ENCODE peak calls at places on chromosomes 7 and 10, in ten cellular contexts. One of them, this sample, is unnamed.

GRCh38 chr7:150408393-150409299 is 29.5 kb downstream of the ZNF775 start:
- DNase-seq in left lung: peak
- DNase-seq in CD4-positive, alpha-beta T cell: no peak
- DNase-seq in Calu3: no peak
- DNase-seq in WERI-Rb-1: no peak
- DNase-seq in mammary epithelial cell: no peak
- DNase-seq in GM12865: peak
- DNase-seq in PC-3: no peak
- DNase-seq in lower leg skin: no peak
- DNase-seq in glutamatergic neuron: no peak
- DNase-seq in this sample: no peak

GRCh38 chr10:44281089-44281613 is 103.7 kb downstream of the CXCL12 start:
- DNase-seq in lower leg skin: no peak
- DNase-seq in CD4-positive, alpha-beta T cell: no peak
- DNase-seq in left lung: peak
- DNase-seq in glutamatergic neuron: no peak
- DNase-seq in WERI-Rb-1: no peak
- DNase-seq in Calu3: no peak
- DNase-seq in GM12865: no peak
- DNase-seq in PC-3: no peak
- DNase-seq in mammary epithelial cell: no peak
- DNase-seq in this sample: no peak

GRCh38 chr10:90041585-90041984 is 340.2 kb downstream of the KIF20B start:
- DNase-seq in lower leg skin: no peak
- DNase-seq in GM12865: no peak
- DNase-seq in PC-3: no peak
- DNase-seq in left lung: no peak
- DNase-seq in CD4-positive, alpha-beta T cell: no peak
- DNase-seq in WERI-Rb-1: peak
- DNase-seq in Calu3: no peak
- DNase-seq in mammary epithelial cell: no peak
- DNase-seq in glutamatergic neuron: no peak
- DNase-seq in this sample: no peak

GRCh38 chr7:82388138-82388537 is 55.4 kb downstream of the CACNA2D1 start:
- DNase-seq in Calu3: no peak
- DNase-seq in left lung: no peak
- DNase-seq in WERI-Rb-1: no peak
- DNase-seq in PC-3: no peak
- DNase-seq in glutamatergic neuron: no peak
- DNase-seq in GM12865: no peak
- DNase-seq in CD4-positive, alpha-beta T cell: no peak
- DNase-seq in lower leg skin: no peak
- DNase-seq in mammary epithelial cell: no peak
- DNase-seq in this sample: no peak

GRCh38 chr10:104260775-104261115 is 6.1 kb downstream of the GSTO1 start:
- DNase-seq in left lung: no peak
- DNase-seq in Calu3: no peak
- DNase-seq in lower leg skin: no peak
- DNase-seq in glutamatergic neuron: no peak
- DNase-seq in PC-3: peak
- DNase-seq in mammary epithelial cell: peak
- DNase-seq in WERI-Rb-1: no peak
- DNase-seq in CD4-positive, alpha-beta T cell: no peak
- DNase-seq in GM12865: no peak
- DNase-seq in this sample: peak

GRCh38 chr7:91344248-91344647 is 80.0 kb downstream of the FZD1 start:
- DNase-seq in PC-3: no peak
- DNase-seq in Calu3: no peak
- DNase-seq in GM12865: no peak
- DNase-seq in CD4-positive, alpha-beta T cell: no peak
- DNase-seq in glutamatergic neuron: no peak
- DNase-seq in WERI-Rb-1: no peak
- DNase-seq in mammary epithelial cell: no peak
- DNase-seq in lower leg skin: no peak
- DNase-seq in left lung: no peak
- DNase-seq in this sample: no peak

GRCh38 chr10:3111626-3112220 is 44.4 kb downstream of the PFKP start:
- DNase-seq in PC-3: no peak
- DNase-seq in CD4-positive, alpha-beta T cell: no peak
- DNase-seq in lower leg skin: no peak
- DNase-seq in Calu3: no peak
- DNase-seq in GM12865: no peak
- DNase-seq in glutamatergic neuron: no peak
- DNase-seq in WERI-Rb-1: no peak
- DNase-seq in left lung: no peak
- DNase-seq in mammary epithelial cell: no peak
- DNase-seq in this sample: no peak

GRCh38 chr10:84497978-84498377 is 169.6 kb downstream of the CCSER2 start:
- DNase-seq in Calu3: no peak
- DNase-seq in CD4-positive, alpha-beta T cell: no peak
- DNase-seq in glutamatergic neuron: no peak
- DNase-seq in WERI-Rb-1: no peak
- DNase-seq in lower leg skin: no peak
- DNase-seq in left lung: no peak
- DNase-seq in mammary epithelial cell: no peak
- DNase-seq in GM12865: no peak
- DNase-seq in PC-3: peak
- DNase-seq in this sample: no peak

GRCh38 chr10:126476256-126476655 is 88.0 kb upstream of the ADAM12 start:
- DNase-seq in WERI-Rb-1: peak
- DNase-seq in PC-3: no peak
- DNase-seq in CD4-positive, alpha-beta T cell: no peak
- DNase-seq in GM12865: no peak
- DNase-seq in Calu3: no peak
- DNase-seq in glutamatergic neuron: peak
- DNase-seq in lower leg skin: no peak
- DNase-seq in mammary epithelial cell: no peak
- DNase-seq in left lung: no peak
- DNase-seq in this sample: no peak

GRCh38 chr7:23462846-23463245 is 7.4 kb downstream of the IGF2BP3 start:
- DNase-seq in GM12865: no peak
- DNase-seq in WERI-Rb-1: no peak
- DNase-seq in PC-3: peak
- DNase-seq in CD4-positive, alpha-beta T cell: no peak
- DNase-seq in lower leg skin: no peak
- DNase-seq in left lung: no peak
- DNase-seq in mammary epithelial cell: no peak
- DNase-seq in glutamatergic neuron: no peak
- DNase-seq in Calu3: peak
- DNase-seq in this sample: peak

GRCh38 chr10:1372212-1372611 is 316.0 kb downstream of the WDR37 start:
- DNase-seq in WERI-Rb-1: no peak
- DNase-seq in mammary epithelial cell: no peak
- DNase-seq in glutamatergic neuron: no peak
- DNase-seq in Calu3: no peak
- DNase-seq in PC-3: no peak
- DNase-seq in left lung: no peak
- DNase-seq in lower leg skin: no peak
- DNase-seq in CD4-positive, alpha-beta T cell: no peak
- DNase-seq in GM12865: no peak
- DNase-seq in this sample: no peak

GRCh38 chr7:158017226-158018060 is 570.2 kb downstream of the PTPRN2 start:
- DNase-seq in CD4-positive, alpha-beta T cell: no peak
- DNase-seq in WERI-Rb-1: no peak
- DNase-seq in PC-3: no peak
- DNase-seq in Calu3: no peak
- DNase-seq in lower leg skin: no peak
- DNase-seq in glutamatergic neuron: no peak
- DNase-seq in left lung: no peak
- DNase-seq in GM12865: no peak
- DNase-seq in mammary epithelial cell: no peak
- DNase-seq in this sample: no peak

GRCh38 chr10:73810735-73811465 is 498 bp downstream of the NDST2 start:
- DNase-seq in mammary epithelial cell: no peak
- DNase-seq in WERI-Rb-1: no peak
- DNase-seq in left lung: peak
- DNase-seq in glutamatergic neuron: peak
- DNase-seq in lower leg skin: no peak
- DNase-seq in PC-3: peak
- DNase-seq in CD4-positive, alpha-beta T cell: peak
- DNase-seq in GM12865: peak
- DNase-seq in Calu3: peak
- DNase-seq in this sample: no peak

GRCh38 chr7:150756858-150757257 is 19.6 kb downstream of the GIMAP5 start:
- DNase-seq in left lung: no peak
- DNase-seq in WERI-Rb-1: no peak
- DNase-seq in GM12865: peak
- DNase-seq in mammary epithelial cell: no peak
- DNase-seq in lower leg skin: no peak
- DNase-seq in Calu3: no peak
- DNase-seq in PC-3: peak
- DNase-seq in glutamatergic neuron: no peak
- DNase-seq in CD4-positive, alpha-beta T cell: no peak
- DNase-seq in this sample: peak

GRCh38 chr7:124251616-124252015 is 218.7 kb upstream of the TMEM229A start:
- DNase-seq in Calu3: no peak
- DNase-seq in PC-3: no peak
- DNase-seq in lower leg skin: no peak
- DNase-seq in WERI-Rb-1: no peak
- DNase-seq in left lung: no peak
- DNase-seq in CD4-positive, alpha-beta T cell: no peak
- DNase-seq in mammary epithelial cell: no peak
- DNase-seq in GM12865: no peak
- DNase-seq in glutamatergic neuron: no peak
- DNase-seq in this sample: no peak

GRCh38 chr7:126079151-126079550 is 1149.5 kb upstream of the POT1 start:
- DNase-seq in GM12865: no peak
- DNase-seq in mammary epithelial cell: no peak
- DNase-seq in left lung: no peak
- DNase-seq in glutamatergic neuron: no peak
- DNase-seq in lower leg skin: no peak
- DNase-seq in PC-3: no peak
- DNase-seq in CD4-positive, alpha-beta T cell: no peak
- DNase-seq in Calu3: no peak
- DNase-seq in WERI-Rb-1: peak
- DNase-seq in this sample: no peak

GRCh38 chr7:53094827-53095226 is 59.4 kb downstream of the POM121L12 start:
- DNase-seq in left lung: no peak
- DNase-seq in PC-3: no peak
- DNase-seq in lower leg skin: no peak
- DNase-seq in WERI-Rb-1: no peak
- DNase-seq in Calu3: no peak
- DNase-seq in glutamatergic neuron: no peak
- DNase-seq in mammary epithelial cell: no peak
- DNase-seq in GM12865: no peak
- DNase-seq in CD4-positive, alpha-beta T cell: no peak
- DNase-seq in this sample: no peak

GRCh38 chr7:132577206-132578049 is 1.2 kb upstream of the PLXNA4 start:
- DNase-seq in PC-3: peak
- DNase-seq in glutamatergic neuron: peak
- DNase-seq in mammary epithelial cell: peak
- DNase-seq in left lung: peak
- DNase-seq in CD4-positive, alpha-beta T cell: no peak
- DNase-seq in WERI-Rb-1: peak
- DNase-seq in lower leg skin: peak
- DNase-seq in GM12865: no peak
- DNase-seq in Calu3: peak
- DNase-seq in this sample: no peak

GRCh38 chr10:84543077-84543476 is 214.7 kb downstream of the CCSER2 start:
- DNase-seq in glutamatergic neuron: no peak
- DNase-seq in lower leg skin: no peak
- DNase-seq in left lung: no peak
- DNase-seq in mammary epithelial cell: no peak
- DNase-seq in Calu3: no peak
- DNase-seq in WERI-Rb-1: no peak
- DNase-seq in GM12865: no peak
- DNase-seq in CD4-positive, alpha-beta T cell: no peak
- DNase-seq in PC-3: no peak
- DNase-seq in this sample: no peak

GRCh38 chr7:34091330-34091917 is 186.1 kb downstream of the BMPER start:
- DNase-seq in CD4-positive, alpha-beta T cell: no peak
- DNase-seq in left lung: no peak
- DNase-seq in lower leg skin: no peak
- DNase-seq in mammary epithelial cell: peak
- DNase-seq in WERI-Rb-1: peak
- DNase-seq in glutamatergic neuron: peak
- DNase-seq in GM12865: peak
- DNase-seq in Calu3: peak
- DNase-seq in PC-3: peak
- DNase-seq in this sample: peak
- TF ChIP-seq CTCF in CD4-positive, alpha-beta T cell: no peak
- TF ChIP-seq CTCF in left lung: peak
- TF ChIP-seq CTCF in lower leg skin: no peak
- TF ChIP-seq CTCF in mammary epithelial cell: peak
- TF ChIP-seq CTCF in WERI-Rb-1: peak
- TF ChIP-seq CTCF in glutamatergic neuron: peak
- TF ChIP-seq CTCF in GM12865: peak
- TF ChIP-seq CTCF in Calu3: peak
- TF ChIP-seq CTCF in PC-3: peak
- TF ChIP-seq CTCF in this sample: peak

GRCh38 chr7:129947701-129948100 is 5.1 kb downstream of the UBE2H start:
- DNase-seq in Calu3: no peak
- DNase-seq in CD4-positive, alpha-beta T cell: no peak
- DNase-seq in GM12865: no peak
- DNase-seq in lower leg skin: no peak
- DNase-seq in mammary epithelial cell: no peak
- DNase-seq in left lung: no peak
- DNase-seq in glutamatergic neuron: no peak
- DNase-seq in WERI-Rb-1: no peak
- DNase-seq in PC-3: no peak
- DNase-seq in this sample: no peak
- TF ChIP-seq CTCF in Calu3: no peak
- TF ChIP-seq CTCF in CD4-positive, alpha-beta T cell: no peak
- TF ChIP-seq CTCF in GM12865: no peak
- TF ChIP-seq CTCF in lower leg skin: no peak
- TF ChIP-seq CTCF in mammary epithelial cell: no peak
- TF ChIP-seq CTCF in left lung: no peak
- TF ChIP-seq CTCF in glutamatergic neuron: no peak
- TF ChIP-seq CTCF in WERI-Rb-1: no peak
- TF ChIP-seq CTCF in PC-3: no peak
- TF ChIP-seq CTCF in this sample: no peak

GRCh38 chr7:98713411-98713810 is 96.3 kb downstream of the NPTX2 start:
- DNase-seq in PC-3: no peak
- DNase-seq in glutamatergic neuron: no peak
- DNase-seq in mammary epithelial cell: peak
- DNase-seq in left lung: no peak
- DNase-seq in lower leg skin: no peak
- DNase-seq in GM12865: no peak
- DNase-seq in Calu3: no peak
- DNase-seq in WERI-Rb-1: no peak
- DNase-seq in CD4-positive, alpha-beta T cell: no peak
- DNase-seq in this sample: no peak
- TF ChIP-seq CTCF in PC-3: no peak
- TF ChIP-seq CTCF in glutamatergic neuron: no peak
- TF ChIP-seq CTCF in mammary epithelial cell: no peak
- TF ChIP-seq CTCF in left lung: no peak
- TF ChIP-seq CTCF in lower leg skin: no peak
- TF ChIP-seq CTCF in GM12865: no peak
- TF ChIP-seq CTCF in Calu3: no peak
- TF ChIP-seq CTCF in WERI-Rb-1: no peak
- TF ChIP-seq CTCF in CD4-positive, alpha-beta T cell: no peak
- TF ChIP-seq CTCF in this sample: no peak

DNA sequence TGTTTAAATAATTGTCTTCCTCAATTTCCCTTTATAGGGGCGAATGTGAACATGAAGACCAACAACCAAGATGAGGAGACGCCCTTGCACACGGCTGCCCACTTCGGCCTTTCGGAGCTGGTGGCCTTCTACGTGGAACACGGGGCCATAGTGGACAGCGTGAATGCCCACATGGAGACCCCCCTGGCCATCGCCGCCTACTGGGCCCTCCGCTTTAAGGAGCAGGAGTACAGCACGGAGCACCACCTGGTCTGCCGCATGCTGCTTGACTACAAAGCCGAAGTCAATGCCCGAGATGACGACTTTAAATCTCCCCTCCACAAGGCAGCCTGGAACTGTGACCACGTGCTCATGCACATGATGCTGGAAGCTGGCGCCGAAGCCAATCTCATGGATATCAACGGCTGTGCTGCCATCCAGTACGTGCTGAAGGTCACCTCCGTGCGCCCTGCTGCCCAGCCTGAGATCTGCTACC is 42.1 kb downstream of the ASB4 start:
- DNase-seq in left lung: peak
- DNase-seq in PC-3: no peak
- DNase-seq in lower leg skin: no peak
- DNase-seq in WERI-Rb-1: no peak
- DNase-seq in GM12865: no peak
- DNase-seq in glutamatergic neuron: no peak
- DNase-seq in mammary epithelial cell: no peak
- DNase-seq in CD4-positive, alpha-beta T cell: no peak
- DNase-seq in Calu3: no peak
- DNase-seq in this sample: no peak
- TF ChIP-seq CTCF in left lung: peak
- TF ChIP-seq CTCF in PC-3: no peak
- TF ChIP-seq CTCF in lower leg skin: no peak
- TF ChIP-seq CTCF in WERI-Rb-1: no peak
- TF ChIP-seq CTCF in GM12865: no peak
- TF ChIP-seq CTCF in glutamatergic neuron: peak
- TF ChIP-seq CTCF in mammary epithelial cell: no peak
- TF ChIP-seq CTCF in CD4-positive, alpha-beta T cell: no peak
- TF ChIP-seq CTCF in Calu3: no peak
- TF ChIP-seq CTCF in this sample: no peak

This sample was measured in MCF 10A.